ENCODE peak calls at places on chromosomes 3 and 15, in five cellular contexts. Q is HL-60, C is OCI-LY7, W is K562, L is esophagus muscularis mucosa. K is an unnamed sample.
A peak's percentile ranks its signal among the peaks of the same experiment; 100 is the strongest.

GRCh38 chr3:33372218-33373081 is 67.8 kb downstream of the UBP1 start:
- DNase-seq in C (peak; percentile 60), Q (no peak), W (peak; percentile 66), L (no peak), K (peak; percentile 27)

GRCh38 chr3:100536093-100536492 is 43.7 kb downstream of the TMEM45A start:
- DNase-seq in Q (no peak), L (no peak), C (no peak), W (no peak), K (no peak)

GRCh38 chr3:149917124-149917667 is 53.5 kb downstream of the PFN2 start:
- DNase-seq in W (no peak), L (no peak), C (no peak), Q (peak; percentile 28), K (no peak)

GRCh38 chr15:94893091-94893490 is 661.7 kb downstream of the MCTP2 start:
- DNase-seq in Q (no peak), W (no peak), L (no peak), C (no peak), K (no peak)

GRCh38 chr3:110815008-110815583 is 256.5 kb upstream of the NECTIN3 start:
- DNase-seq in L (no peak), W (no peak), Q (no peak), C (no peak), K (no peak)

GRCh38 chr15:25883860-25884259 is 20.7 kb upstream of the ATP10A start:
- DNase-seq in C (no peak), W (no peak), L (no peak), Q (no peak), K (no peak)

GRCh38 chr3:106025151-106025722 is 156.4 kb upstream of the CBLB start:
- DNase-seq in W (no peak), C (no peak), Q (no peak), L (no peak), K (no peak)

GRCh38 chr15:62066663-62067447 is at the start of gene C2CD4A:
- DNase-seq in L (no peak), W (no peak), C (peak; percentile 41), Q (no peak), K (peak; percentile 47)

GRCh38 chr3:42511196-42511595 is 8.8 kb downstream of the VIPR1 start:
- DNase-seq in W (no peak), L (no peak), C (no peak), Q (no peak), K (no peak)

GRCh38 chr3:136008221-136008620 is 42.7 kb downstream of the PPP2R3A start:
- DNase-seq in Q (no peak), L (no peak), C (no peak), W (no peak), K (no peak)

GRCh38 chr3:17810759-17811158 is 68.3 kb upstream of the TBC1D5 start:
- DNase-seq in W (no peak), L (no peak), C (peak; percentile 11), Q (no peak), K (no peak)

GRCh38 chr15:57033715-57034439 is 115.4 kb downstream of the TCF12 start:
- DNase-seq in W (no peak), Q (no peak), L (no peak), C (no peak), K (no peak)

GRCh38 chr3:161348791-161349400 is 22.4 kb downstream of the SPTSSB start:
- DNase-seq in C (no peak), W (no peak), Q (no peak), L (no peak), K (no peak)

GRCh38 chr3:171790898-171791694 is 19.2 kb downstream of the PLD1 start:
- DNase-seq in Q (no peak), C (no peak), L (no peak), W (no peak), K (no peak)

GRCh38 chr3:183061431-183062172 is 37.7 kb downstream of the MCCC1 start:
- DNase-seq in C (no peak), L (no peak), W (no peak), Q (no peak), K (no peak)

GRCh38 chr15:57534279-57534678 is 57.4 kb upstream of the MYZAP start:
- DNase-seq in Q (no peak), C (no peak), W (no peak), L (no peak), K (no peak)

GRCh38 chr3:46666471-46666845 is 27.0 kb downstream of the ALS2CL start:
- DNase-seq in Q (no peak), C (no peak), W (no peak), L (no peak), K (no peak)

GRCh38 chr3:65946438-65946837 is 92.3 kb downstream of the MAGI1 start:
- DNase-seq in Q (no peak), W (no peak), L (no peak), C (no peak), K (no peak)

GRCh38 chr3:60989893-60990740 is 261.1 kb downstream of the FHIT start:
- DNase-seq in L (no peak), Q (no peak), C (no peak), W (no peak), K (no peak)

GRCh38 chr3:74561881-74562280 is 52.6 kb downstream of the CNTN3 start:
- DNase-seq in C (no peak), L (no peak), W (no peak), Q (no peak), K (no peak)

GRCh38 chr15:101808201-101808600 is 3.8 kb upstream of the OR4F15 start:
- DNase-seq in Q (no peak), W (no peak), L (no peak), C (no peak), K (no peak)

GRCh38 chr15:56371495-56372147 is 6.4 kb downstream of the TEX9 start:
- DNase-seq in L (no peak), W (no peak), C (peak; percentile 78), Q (no peak), K (no peak)

GRCh38 chr3:66376568-66376967 is 124.3 kb downstream of the LRIG1 start:
- DNase-seq in C (no peak), L (peak; percentile 84), W (no peak), Q (no peak), K (no peak)

GRCh38 chr3:57805674-57806073 is 49.6 kb downstream of the SLMAP start:
- DNase-seq in W (peak; percentile 37), L (no peak), Q (no peak), C (no peak), K (no peak)

GRCh38 chr3:425094-425493 is 228.5 kb downstream of the CHL1 start:
- DNase-seq in L (no peak), C (no peak), Q (no peak), W (no peak), K (no peak)

GRCh38 chr3:70308760-70309159 is 3.7 kb downstream of the MDFIC2 start:
- DNase-seq in W (no peak), Q (no peak), C (no peak), L (no peak), K (no peak)

GRCh38 chr3:1828519-1828918 is 270.1 kb upstream of the CNTN4 start:
- DNase-seq in C (no peak), L (no peak), Q (no peak), W (no peak), K (no peak)

GRCh38 chr3:116264546-116265174 is 180.6 kb downstream of the LSAMP start:
- DNase-seq in C (no peak), Q (no peak), W (no peak), L (no peak), K (no peak)

GRCh38 chr3:10379961-10380360 is 59.0 kb upstream of the SEC13 start:
- DNase-seq in L (no peak), Q (no peak), C (no peak), W (no peak), K (no peak)

GRCh38 chr3:23439080-23439479 is 236.0 kb downstream of the UBE2E2 start:
- DNase-seq in Q (no peak), W (no peak), C (no peak), L (no peak), K (no peak)

GRCh38 chr15:42157981-42158765 is 1.7 kb upstream of the PLA2G4F start:
- DNase-seq in Q (no peak), L (no peak), C (no peak), W (peak; percentile 71), K (no peak)

GRCh38 chr3:171967137-171967783 is 72.1 kb upstream of the FNDC3B start:
- DNase-seq in C (no peak), Q (peak; percentile 86), W (no peak), L (no peak), K (no peak)

GRCh38 chr3:187319699-187320302 is 28.3 kb upstream of the MASP1 start:
- DNase-seq in L (no peak), C (peak; percentile 60), Q (peak; percentile 42), W (peak; percentile 63), K (peak; percentile 16)

GRCh38 chr15:78880242-78880533 is 7.5 kb downstream of the MORF4L1 start:
- DNase-seq in W (no peak), C (no peak), Q (no peak), L (no peak), K (no peak)
- H3K27ac ChIP-seq in W (no peak overlapping the region), C (no peak overlapping the region), Q (peak overlapping the region; percentile 8), L (peak overlapping the region; percentile 0), K (no peak overlapping the region)

GRCh38 chr3:37582117-37582516 is 279.6 kb upstream of the CTDSPL start:
- DNase-seq in C (no peak), Q (no peak), L (no peak), W (no peak), K (no peak)
- H3K27ac ChIP-seq in C (no peak overlapping the region), Q (no peak overlapping the region), L (peak overlapping the region; percentile 45), W (no peak overlapping the region), K (no peak overlapping the region)

GRCh38 chr3:45198264-45199260 is 27.5 kb downstream of the TMEM158 start:
- DNase-seq in L (no peak), W (no peak), C (no peak), Q (no peak), K (no peak)
- H3K27ac ChIP-seq in L (no peak overlapping the region), W (no peak overlapping the region), C (no peak overlapping the region), Q (no peak overlapping the region), K (no peak overlapping the region)

GRCh38 chr15:91950054-91950453 is 96.5 kb downstream of the SLCO3A1 start:
- DNase-seq in W (no peak), C (no peak), Q (no peak), L (no peak), K (no peak)

GRCh38 chr15:91949361-91949760 is 95.9 kb downstream of the SLCO3A1 start:
- DNase-seq in W (no peak), L (no peak), C (no peak), Q (no peak), K (no peak)

GRCh38 chr15:91946914-91947313 is 93.4 kb downstream of the SLCO3A1 start:
- DNase-seq in C (no peak), Q (no peak), L (no peak), W (no peak), K (no peak)

GRCh38 chr15:91947370-91947769 is 93.9 kb downstream of the SLCO3A1 start:
- DNase-seq in Q (no peak), W (no peak), C (no peak), L (no peak), K (no peak)

GRCh38 chr15:91948001-91948608 is 94.6 kb downstream of the SLCO3A1 start:
- DNase-seq in Q (no peak), L (no peak), C (no peak), W (no peak), K (no peak)
- H3K27ac ChIP-seq in Q (peak overlapping the region; percentile 57), L (peak overlapping the region; percentile 12), C (no peak overlapping the region), W (no peak overlapping the region), K (no peak overlapping the region)

DNA sequence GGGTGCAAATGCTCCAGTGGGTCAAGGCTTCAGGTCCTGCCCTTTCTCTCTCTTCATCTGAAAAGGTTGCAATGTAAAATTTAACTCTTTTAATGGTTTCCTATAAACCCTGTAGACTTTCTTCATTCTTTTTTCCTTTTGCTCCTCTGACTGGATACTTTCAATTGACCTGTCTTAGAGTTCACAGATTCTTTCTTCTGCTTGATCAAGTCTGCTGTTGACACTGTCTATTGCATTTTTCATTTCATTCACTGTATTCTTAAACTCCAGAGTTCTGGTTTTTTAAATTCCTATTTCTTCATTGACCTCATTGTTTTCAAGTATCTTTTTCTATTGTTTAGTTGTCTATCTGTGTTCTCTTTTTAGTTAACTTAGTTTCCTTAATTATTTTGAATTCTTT is 82.1 kb downstream of the FAM227B start:
- DNase-seq in W (no peak), L (no peak), Q (no peak), C (no peak), K (no peak)
- H3K27ac ChIP-seq in W (no peak overlapping the region), L (no peak overlapping the region), Q (no peak overlapping the region), C (no peak overlapping the region), K (no peak overlapping the region)

K was measured in CD4-positive, alpha-beta T cell.